ENCODE peak calls at places on chromosomes 5 and 9, in four cellular contexts. J, H, T and P are unnamed samples.

GRCh38 chr5:69368458-69369368 is 607 bp downstream of the AK6 start:
- DNase-seq in J (no peak), H (peak; percentile 61), T (no peak), P (no peak)

GRCh38 chr5:152335461-152335860 is 69.6 kb downstream of the NMUR2 start:
- DNase-seq in J (no peak), H (no peak), T (no peak), P (no peak)

GRCh38 chr9:7523644-7524043 is 275.9 kb downstream of the DMAC1 start:
- DNase-seq in T (no peak), J (no peak), H (no peak), P (no peak)

GRCh38 chr9:97900103-97900737 is 22.1 kb downstream of the TRMO start:
- DNase-seq in H (peak; percentile 92), T (no peak), J (no peak), P (peak; percentile 73)

GRCh38 chr9:127977877-127978647 is 2.7 kb downstream of the EEIG1 start:
- DNase-seq in T (peak; percentile 87), H (peak; percentile 96), J (peak; percentile 46), P (peak; percentile 85)

GRCh38 chr5:139910901-139911300 is 115.3 kb downstream of the PSD2 start:
- DNase-seq in J (no peak), T (peak; percentile 45), H (no peak), P (no peak)

GRCh38 chr9:121841771-121842611 is 190.6 kb downstream of the DAB2IP start:
- DNase-seq in T (no peak), J (no peak), H (peak; percentile 28), P (peak; percentile 40)

GRCh38 chr5:151758430-151759241 is at the start of gene ATOX1:
- DNase-seq in J (peak; percentile 83), H (peak; percentile 81), T (peak; percentile 95), P (peak; percentile 83)

GRCh38 chr9:137234055-137234697 is 3.5 kb downstream of the SLC34A3 start:
- DNase-seq in T (no peak), H (no peak), J (no peak), P (no peak)

GRCh38 chr5:92594031-92594430 is 987.0 kb downstream of the NR2F1-AS1 start:
- DNase-seq in J (no peak), H (no peak), T (no peak), P (no peak)

GRCh38 chr5:113806823-113807222 is 293.3 kb downstream of the YTHDC2 start:
- DNase-seq in H (peak; percentile 1), J (no peak), T (no peak), P (peak; percentile 52)

GRCh38 chr5:604391-604831 is 7.7 kb upstream of the CEP72 start:
- DNase-seq in T (peak; percentile 48), H (no peak), J (no peak), P (no peak)